ENCODE peak calls at places on chromosomes 11 and 22, in seven cellular contexts. D is activated CD4-positive, alpha-beta T cell treated with anti-CD3 and anti-CD28 coated beads, Interleukin-2, amount 10 ng/mL, durations not matched to agents 7 days and 5 days; S is Panc1; A is ecto neural progenitor cell; W is activated gamma-delta T cell treated with anti-CD3 and anti-CD28 coated beads, Interleukin-2, amount 50 U/mL, for 16 hours; O is NCI-H2227 treated with DMSO at 0.1 percent for 48 hours; J is globus pallidus. E is an unnamed sample.

GRCh38 chr22:40024201-40025061 is 29.7 kb downstream of the FAM83F start:
- DNase-seq in J (peak; percentile 59), S (peak; percentile 30), A (peak; percentile 79), D (peak; percentile 68), O (peak; percentile 22), W (peak; percentile 34), E (peak; percentile 88)

GRCh38 chr11:71206186-71206585 is 46.2 kb downstream of the SHANK2 start:
- DNase-seq in J (no peak), O (no peak), A (no peak), D (no peak), S (no peak), W (no peak), E (no peak)

GRCh38 chr11:10941429-10941828 is 83.6 kb upstream of the ZBED5 start:
- DNase-seq in W (no peak), A (no peak), O (no peak), S (no peak), J (peak; percentile 65), D (no peak), E (no peak)

GRCh38 chr11:125165111-125165663 is 636 bp downstream of the PKNOX2 start:
- DNase-seq in D (no peak), J (no peak), S (no peak), O (no peak), A (peak; percentile 67), W (no peak), E (no peak)

GRCh38 chr11:2612884-2613571 is 86.8 kb downstream of the KCNQ1OT1 start:
- DNase-seq in D (no peak), W (no peak), A (no peak), J (no peak), S (peak; percentile 43), O (no peak), E (no peak)

GRCh38 chr11:65479184-65480145 is 19.4 kb upstream of the MALAT1 start:
- DNase-seq in S (no peak), A (peak; percentile 68), D (no peak), J (peak; percentile 82), W (no peak), O (no peak), E (peak; percentile 74)

GRCh38 chr22:25403752-25404471 is 160.6 kb upstream of the GRK3 start:
- DNase-seq in D (no peak), W (no peak), J (no peak), A (no peak), S (no peak), O (no peak), E (no peak)

GRCh38 chr11:10329935-10330334 is 25.1 kb downstream of the ADM start:
- DNase-seq in O (no peak), W (no peak), D (no peak), S (no peak), J (no peak), A (no peak), E (no peak)

GRCh38 chr11:74923125-74923524 is 25.8 kb downstream of the XRRA1 start:
- DNase-seq in W (no peak), J (no peak), D (no peak), A (no peak), O (no peak), S (no peak), E (no peak)

GRCh38 chr11:74720596-74721478 is 10.4 kb downstream of the CHRDL2 start:
- DNase-seq in W (no peak), O (no peak), J (peak; percentile 90), D (no peak), S (no peak), A (no peak), E (peak; percentile 64)

GRCh38 chr11:126188332-126189108 is 22.9 kb downstream of the RPUSD4 start:
- DNase-seq in D (no peak), S (no peak), J (no peak), O (no peak), A (no peak), W (no peak), E (no peak)

GRCh38 chr11:94218372-94218771 is 86.0 kb upstream of the IZUMO1R start:
- DNase-seq in S (no peak), D (no peak), W (no peak), O (no peak), A (no peak), J (no peak), E (no peak)

GRCh38 chr11:83241291-83241946 is 44.7 kb downstream of the CCDC90B start:
- DNase-seq in W (no peak), J (peak; percentile 22), D (peak; percentile 17), A (peak; percentile 57), S (peak; percentile 51), O (peak; percentile 25), E (no peak)

GRCh38 chr11:1744137-1744878 is 6.1 kb downstream of the IFITM10 start:
- DNase-seq in J (peak; percentile 76), O (no peak), D (no peak), S (no peak), A (no peak), W (no peak), E (no peak)

GRCh38 chr11:130606781-130607511 is 158.5 kb downstream of the ADAMTS15 start:
- DNase-seq in A (no peak), W (no peak), S (no peak), J (no peak), D (no peak), O (no peak), E (no peak)

GRCh38 chr11:132718711-132719641 is 813.3 kb downstream of the OPCML start:
- DNase-seq in W (peak; percentile 9), A (no peak), O (no peak), D (peak; percentile 59), J (no peak), S (no peak), E (no peak)

GRCh38 chr22:28034760-28035401 is 115.8 kb upstream of the PITPNB start:
- DNase-seq in W (no peak), J (peak; percentile 22), S (no peak), D (no peak), A (peak; percentile 32), O (peak; percentile 77), E (no peak)

GRCh38 chr11:11669447-11669846 is 47.6 kb upstream of the GALNT18 start:
- DNase-seq in W (no peak), S (no peak), O (no peak), A (no peak), J (no peak), D (no peak), E (no peak)

GRCh38 chr11:44309483-44310197 is at the start of gene ALX4:
- DNase-seq in A (peak; percentile 84), S (no peak), O (peak; percentile 14), J (no peak), D (no peak), W (no peak), E (no peak)

GRCh38 chr22:42819412-42820069 is 37.5 kb downstream of the ARFGAP3 start:
- DNase-seq in O (no peak), A (no peak), S (no peak), J (no peak), W (no peak), D (no peak), E (no peak)